ENCODE peak calls at places on chromosomes 11 and 22, in five cellular contexts. X is H1; S is CD8-positive, alpha-beta T cell; N is HFFc6; E is fibroblast of villous mesenchyme. Q is an unnamed sample.

GRCh38 chr11:128039140-128040021 is 548.0 kb downstream of the ETS1 start:
- DNase-seq in E (peak), S (peak), N (peak), X (no peak), Q (no peak)

GRCh38 chr11:30725645-30726195 is 139.6 kb upstream of the MPPED2 start:
- DNase-seq in X (no peak), N (no peak), S (no peak), E (no peak), Q (no peak)

GRCh38 chr11:44519989-44520737 is 45.3 kb upstream of the CD82 start:
- DNase-seq in E (no peak), N (no peak), S (no peak), X (no peak), Q (no peak)

GRCh38 chr22:30871391-30872281 is 96.9 kb downstream of the MORC2 start:
- DNase-seq in X (no peak), S (no peak), E (no peak), N (no peak), Q (no peak)

GRCh38 chr11:66235141-66235540 is 33.3 kb upstream of the RAB1B start:
- DNase-seq in E (no peak), N (no peak), X (no peak), S (no peak), Q (no peak)

GRCh38 chr11:131745405-131745804 is 375.0 kb downstream of the NTM start:
- DNase-seq in X (no peak), S (no peak), E (peak), N (peak), Q (no peak)

GRCh38 chr11:15027011-15027410 is 46.4 kb upstream of the CALCB start:
- DNase-seq in N (no peak), X (no peak), S (no peak), E (no peak), Q (no peak)

GRCh38 chr22:22185217-22185616 is 59.4 kb upstream of the VPREB1 start:
- DNase-seq in N (no peak), S (no peak), X (no peak), E (no peak), Q (no peak)

GRCh38 chr22:19051381-19051780 is 70.8 kb downstream of the DGCR2 start:
- DNase-seq in N (no peak), E (no peak), X (no peak), S (no peak), Q (no peak)

GRCh38 chr11:122642472-122642922 is 13.0 kb upstream of the UBASH3B start:
- DNase-seq in S (no peak), N (peak), X (no peak), E (peak), Q (no peak)

DNA sequence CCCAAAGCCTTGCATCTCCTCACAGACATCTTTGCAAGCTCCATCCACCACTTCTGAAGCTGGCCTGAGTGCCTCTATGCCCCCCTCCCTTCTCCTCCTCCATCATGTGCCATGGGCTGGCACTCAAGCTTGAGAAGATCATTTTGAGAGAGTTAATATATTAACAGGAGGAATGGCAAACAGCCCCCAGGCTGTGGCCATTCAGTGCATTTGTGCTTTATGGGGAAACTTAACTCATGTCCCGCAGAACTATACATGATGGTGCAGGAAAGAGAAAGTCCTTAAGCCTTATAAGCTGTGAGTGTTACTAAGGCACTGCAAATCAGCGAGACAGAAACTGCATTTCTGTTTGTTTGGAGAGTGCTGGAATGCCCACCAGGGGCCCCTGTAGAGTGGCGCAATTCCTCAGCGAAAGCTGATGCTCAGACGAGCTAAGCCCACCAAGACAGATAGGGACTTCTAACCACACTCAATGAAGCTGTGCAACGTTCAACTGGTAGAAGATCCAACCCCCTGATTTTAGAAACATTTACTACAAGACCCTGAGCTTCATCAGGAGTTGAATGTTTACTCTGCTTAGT is 26.8 kb upstream of the PHLDA2 start:
- DNase-seq in N (no peak), X (no peak), S (no peak), E (peak), Q (no peak)
- TF ChIP-seq CTCF in N (no peak), X (peak), S (no peak), E (peak), Q (no peak)

DNA sequence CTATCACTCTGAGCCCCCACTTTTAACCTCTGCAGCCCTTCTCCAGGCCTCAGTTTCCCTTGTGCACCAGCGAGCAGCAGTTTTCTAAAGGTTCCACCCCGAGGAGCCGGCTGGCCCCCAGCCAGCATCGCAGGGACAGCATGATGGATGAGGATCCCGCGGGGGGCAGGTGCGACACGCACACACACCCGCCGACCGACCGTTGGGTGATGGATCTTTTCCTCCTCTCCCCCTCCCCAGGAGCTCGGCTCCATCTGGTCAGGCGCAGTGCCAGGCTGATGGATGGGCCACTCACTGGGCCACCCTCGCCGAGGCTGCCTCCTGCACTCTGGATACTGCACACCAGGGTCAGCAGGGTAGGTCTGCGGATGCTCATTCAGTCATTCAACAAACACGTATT is 12.8 kb upstream of the CABP7 start:
- DNase-seq in X (no peak), N (no peak), S (no peak), E (no peak), Q (no peak)
- TF ChIP-seq CTCF in X (no peak), N (no peak), S (no peak), E (no peak), Q (no peak)

DNA sequence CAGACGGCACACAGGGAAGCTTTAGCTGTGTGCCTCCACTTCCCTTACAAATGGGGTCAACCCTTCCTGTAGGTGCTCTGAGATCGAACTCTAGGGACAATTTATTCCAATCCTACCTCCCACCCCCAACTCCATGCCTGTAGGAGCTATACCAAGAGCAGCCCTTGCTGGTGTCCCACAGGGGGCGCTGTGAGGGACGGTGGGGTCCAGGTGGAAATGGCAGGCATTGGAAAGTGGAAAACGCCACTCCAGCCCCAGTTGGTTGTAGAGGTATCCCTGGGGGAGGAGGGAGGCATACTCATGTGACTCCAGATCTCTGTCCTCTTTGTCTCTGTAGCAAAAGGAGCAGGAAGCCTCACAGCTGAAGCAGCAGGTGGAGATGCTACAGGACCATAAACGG is 161.3 kb downstream of the MYO18B start:
- DNase-seq in N (no peak), S (no peak), X (peak), E (no peak), Q (no peak)
- TF ChIP-seq CTCF in N (peak), S (no peak), X (peak), E (no peak), Q (peak)

DNA sequence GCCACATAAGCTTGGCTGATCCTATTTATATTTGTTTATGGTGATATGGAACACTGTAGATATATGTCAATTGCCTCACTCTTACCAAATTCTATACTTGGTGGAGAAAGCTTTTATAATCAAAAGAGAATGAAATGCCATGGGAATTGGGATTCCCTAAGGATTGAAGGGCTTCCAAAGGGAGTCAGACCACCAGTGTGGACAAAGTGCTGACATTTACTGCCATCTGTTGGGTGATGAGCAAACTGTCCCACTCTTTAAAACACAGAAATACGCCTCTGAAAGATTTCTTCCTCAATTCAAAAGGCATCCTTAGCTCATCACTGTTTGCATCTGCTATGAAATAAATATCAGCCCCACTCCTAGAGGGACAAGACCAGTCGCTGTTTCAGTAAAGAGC is 7.1 kb downstream of the SLC1A2 start:
- DNase-seq in E (no peak), S (no peak), N (no peak), X (no peak), Q (no peak)
- TF ChIP-seq CTCF in E (peak), S (peak), N (peak), X (peak), Q (peak)

GRCh38 chr22:44916281-44917231 is 93.2 kb downstream of the PHF21B start:
- DNase-seq in E (no peak), N (no peak), X (no peak), S (no peak), Q (no peak)

GRCh38 chr22:44915441-44915840 is 94.4 kb downstream of the PHF21B start:
- DNase-seq in S (no peak), X (no peak), N (no peak), E (no peak), Q (no peak)

GRCh38 chr22:44914026-44914721 is 95.6 kb downstream of the PHF21B start:
- DNase-seq in E (no peak), S (no peak), N (no peak), X (no peak), Q (no peak)

GRCh38 chr22:44909241-44909640 is 100.6 kb downstream of the PHF21B start:
- DNase-seq in X (no peak), N (no peak), S (no peak), E (no peak), Q (no peak)

GRCh38 chr22:44913198-44913983 is 96.4 kb downstream of the PHF21B start:
- DNase-seq in X (no peak), E (no peak), N (no peak), S (no peak), Q (no peak)
- TF ChIP-seq CTCF in X (no peak), E (no peak), N (peak), S (no peak), Q (no peak)